ENCODE peak calls at places on chromosome 21, in seven cellular contexts. One of them, this sample, is unnamed.

GRCh38 chr21:35319684-35320083 is 270.6 kb upstream of the RUNX1 start:
- DNase-seq in stimulated activated CD4-positive, alpha-beta T cell treated with anti-CD3 and anti-CD28 coated beads, TNF-alpha, amount 100 ng/mL, for 1 hour: no peak
- DNase-seq in endothelial cell: no peak
- DNase-seq in nephron progenitor cell: no peak
- DNase-seq in CD4-positive, alpha-beta memory T cell: no peak
- DNase-seq in NCI-H1092: no peak
- DNase-seq in adipocyte: no peak
- DNase-seq in this sample: no peak

GRCh38 chr21:26170471-26171309 is at the start of gene APP:
- DNase-seq in CD4-positive, alpha-beta memory T cell: peak
- DNase-seq in stimulated activated CD4-positive, alpha-beta T cell treated with anti-CD3 and anti-CD28 coated beads, TNF-alpha, amount 100 ng/mL, for 1 hour: peak
- DNase-seq in NCI-H1092: peak
- DNase-seq in nephron progenitor cell: peak
- DNase-seq in endothelial cell: peak
- DNase-seq in adipocyte: peak
- DNase-seq in this sample: peak

GRCh38 chr21:27017251-27017650 is 50.4 kb upstream of the ADAMTS5 start:
- DNase-seq in endothelial cell: no peak
- DNase-seq in nephron progenitor cell: no peak
- DNase-seq in NCI-H1092: no peak
- DNase-seq in CD4-positive, alpha-beta memory T cell: no peak
- DNase-seq in stimulated activated CD4-positive, alpha-beta T cell treated with anti-CD3 and anti-CD28 coated beads, TNF-alpha, amount 100 ng/mL, for 1 hour: no peak
- DNase-seq in adipocyte: no peak
- DNase-seq in this sample: no peak

GRCh38 chr21:45763074-45763473 is 119.5 kb downstream of the PCBP3 start:
- DNase-seq in NCI-H1092: no peak
- DNase-seq in stimulated activated CD4-positive, alpha-beta T cell treated with anti-CD3 and anti-CD28 coated beads, TNF-alpha, amount 100 ng/mL, for 1 hour: no peak
- DNase-seq in endothelial cell: no peak
- DNase-seq in CD4-positive, alpha-beta memory T cell: no peak
- DNase-seq in nephron progenitor cell: no peak
- DNase-seq in adipocyte: no peak
- DNase-seq in this sample: no peak

GRCh38 chr21:25573409-25574206 is 33.7 kb downstream of the MRPL39 start:
- DNase-seq in adipocyte: peak
- DNase-seq in nephron progenitor cell: no peak
- DNase-seq in endothelial cell: no peak
- DNase-seq in stimulated activated CD4-positive, alpha-beta T cell treated with anti-CD3 and anti-CD28 coated beads, TNF-alpha, amount 100 ng/mL, for 1 hour: peak
- DNase-seq in CD4-positive, alpha-beta memory T cell: peak
- DNase-seq in NCI-H1092: no peak
- DNase-seq in this sample: no peak

GRCh38 chr21:41133896-41134522 is 34.0 kb upstream of the BACE2 start:
- DNase-seq in stimulated activated CD4-positive, alpha-beta T cell treated with anti-CD3 and anti-CD28 coated beads, TNF-alpha, amount 100 ng/mL, for 1 hour: no peak
- DNase-seq in endothelial cell: peak
- DNase-seq in adipocyte: peak
- DNase-seq in CD4-positive, alpha-beta memory T cell: no peak
- DNase-seq in nephron progenitor cell: peak
- DNase-seq in NCI-H1092: peak
- DNase-seq in this sample: no peak

GRCh38 chr21:44366586-44367211 is 13.3 kb downstream of the TRPM2 start:
- DNase-seq in adipocyte: no peak
- DNase-seq in NCI-H1092: no peak
- DNase-seq in CD4-positive, alpha-beta memory T cell: no peak
- DNase-seq in stimulated activated CD4-positive, alpha-beta T cell treated with anti-CD3 and anti-CD28 coated beads, TNF-alpha, amount 100 ng/mL, for 1 hour: no peak
- DNase-seq in endothelial cell: no peak
- DNase-seq in nephron progenitor cell: no peak
- DNase-seq in this sample: no peak

GRCh38 chr21:36250423-36251075 is 69.4 kb upstream of the MORC3 start:
- DNase-seq in endothelial cell: no peak
- DNase-seq in NCI-H1092: no peak
- DNase-seq in stimulated activated CD4-positive, alpha-beta T cell treated with anti-CD3 and anti-CD28 coated beads, TNF-alpha, amount 100 ng/mL, for 1 hour: no peak
- DNase-seq in CD4-positive, alpha-beta memory T cell: no peak
- DNase-seq in nephron progenitor cell: no peak
- DNase-seq in adipocyte: no peak
- DNase-seq in this sample: no peak

GRCh38 chr21:30718239-30718909 is at the start of gene KRTAP21-3:
- DNase-seq in nephron progenitor cell: no peak
- DNase-seq in CD4-positive, alpha-beta memory T cell: no peak
- DNase-seq in stimulated activated CD4-positive, alpha-beta T cell treated with anti-CD3 and anti-CD28 coated beads, TNF-alpha, amount 100 ng/mL, for 1 hour: no peak
- DNase-seq in endothelial cell: no peak
- DNase-seq in NCI-H1092: no peak
- DNase-seq in adipocyte: no peak
- DNase-seq in this sample: no peak

GRCh38 chr21:26982767-26983166 is 15.9 kb upstream of the ADAMTS5 start:
- DNase-seq in nephron progenitor cell: no peak
- DNase-seq in endothelial cell: no peak
- DNase-seq in stimulated activated CD4-positive, alpha-beta T cell treated with anti-CD3 and anti-CD28 coated beads, TNF-alpha, amount 100 ng/mL, for 1 hour: no peak
- DNase-seq in adipocyte: peak
- DNase-seq in NCI-H1092: no peak
- DNase-seq in CD4-positive, alpha-beta memory T cell: no peak
- DNase-seq in this sample: no peak

GRCh38 chr21:28899744-28900143 is 92.9 kb downstream of the LTN1 start:
- DNase-seq in CD4-positive, alpha-beta memory T cell: no peak
- DNase-seq in stimulated activated CD4-positive, alpha-beta T cell treated with anti-CD3 and anti-CD28 coated beads, TNF-alpha, amount 100 ng/mL, for 1 hour: no peak
- DNase-seq in endothelial cell: no peak
- DNase-seq in adipocyte: peak
- DNase-seq in NCI-H1092: no peak
- DNase-seq in nephron progenitor cell: no peak
- DNase-seq in this sample: no peak

GRCh38 chr21:37766104-37766503 is 150.2 kb downstream of the KCNJ6 start:
- DNase-seq in endothelial cell: no peak
- DNase-seq in adipocyte: no peak
- DNase-seq in NCI-H1092: no peak
- DNase-seq in nephron progenitor cell: no peak
- DNase-seq in CD4-positive, alpha-beta memory T cell: no peak
- DNase-seq in stimulated activated CD4-positive, alpha-beta T cell treated with anti-CD3 and anti-CD28 coated beads, TNF-alpha, amount 100 ng/mL, for 1 hour: no peak
- DNase-seq in this sample: no peak

GRCh38 chr21:45347712-45348477 is 57.1 kb upstream of the COL18A1 start:
- DNase-seq in endothelial cell: no peak
- DNase-seq in nephron progenitor cell: no peak
- DNase-seq in stimulated activated CD4-positive, alpha-beta T cell treated with anti-CD3 and anti-CD28 coated beads, TNF-alpha, amount 100 ng/mL, for 1 hour: no peak
- DNase-seq in NCI-H1092: no peak
- DNase-seq in CD4-positive, alpha-beta memory T cell: no peak
- DNase-seq in adipocyte: no peak
- DNase-seq in this sample: no peak

GRCh38 chr21:39004776-39005605 is 178.3 kb downstream of the PSMG1 start:
- DNase-seq in nephron progenitor cell: no peak
- DNase-seq in adipocyte: no peak
- DNase-seq in endothelial cell: no peak
- DNase-seq in stimulated activated CD4-positive, alpha-beta T cell treated with anti-CD3 and anti-CD28 coated beads, TNF-alpha, amount 100 ng/mL, for 1 hour: no peak
- DNase-seq in CD4-positive, alpha-beta memory T cell: no peak
- DNase-seq in NCI-H1092: peak
- DNase-seq in this sample: no peak

This sample was measured in NCI-H187 treated with DMSO at 0.1 percent for 48 hours.